ENCODE peak calls at places on chromosomes 12 and 14, in four cellular contexts. B is activated naive CD4-positive, alpha-beta T cell treated with anti-CD3 and anti-CD28 coated beads, Interleukin-2, amount 10 ng/mL, durations not matched to agents 7 days and 5 days; W is psoas muscle; N is A549. R is an unnamed sample.

GRCh38 chr12:65561798-65562382 is 262.4 kb upstream of the HMGA2 start:
- DNase-seq in B (no peak), W (no peak), N (no peak), R (no peak)

GRCh38 chr12:116924558-116925453 is 14.1 kb downstream of the FBXW8 start:
- DNase-seq in B (peak; percentile 76), W (peak; percentile 34), N (no peak), R (no peak)

GRCh38 chr12:40222247-40222646 is 2.5 kb upstream of the LRRK2 start:
- DNase-seq in B (no peak), W (no peak), N (no peak), R (no peak)

GRCh38 chr12:91882910-91883309 is 262.7 kb downstream of the BTG1 start:
- DNase-seq in B (no peak), W (no peak), N (no peak), R (no peak)

GRCh38 chr14:61477845-61478438 is 156.6 kb downstream of the PRKCH start:
- DNase-seq in B (peak; percentile 48), W (peak; percentile 74), N (no peak), R (peak; percentile 74)

GRCh38 chr12:113083863-113084430 is 27.4 kb downstream of the DTX1 start:
- DNase-seq in B (no peak), W (peak; percentile 62), N (no peak), R (no peak)

GRCh38 chr12:103833095-103833777 is 7.8 kb downstream of the NT5DC3 start:
- DNase-seq in B (no peak), W (no peak), N (no peak), R (no peak)

GRCh38 chr12:132716356-132716755 is 5.7 kb downstream of the PGAM5 start:
- DNase-seq in B (no peak), W (no peak), N (no peak), R (no peak)

GRCh38 chr14:39431416-39432178 is 636 bp downstream of the FBXO33 start:
- DNase-seq in B (peak; percentile 71), W (peak; percentile 35), N (peak; percentile 16), R (no peak)

GRCh38 chr14:34766060-34766459 is 51.7 kb upstream of the CFL2 start:
- DNase-seq in B (no peak), W (no peak), N (no peak), R (no peak)

GRCh38 chr14:99188721-99189120 is 83.3 kb downstream of the BCL11B start:
- DNase-seq in B (peak; percentile 58), W (no peak), N (no peak), R (no peak)

GRCh38 chr14:52124791-52125661 is 56.2 kb upstream of the NID2 start:
- DNase-seq in B (no peak), W (no peak), N (peak; percentile 32), R (no peak)